ENCODE peak calls at places on chromosomes 11 and 22, in five cellular contexts. K is AG09309, U is fibroblast of lung, C is tibial nerve, N is ovary. O is an unnamed sample.

GRCh38 chr22:28231423-28231822 is 312.4 kb upstream of the PITPNB start:
- DNase-seq in K (no peak), U (peak; percentile 83), C (no peak), N (no peak), O (peak; percentile 53)

GRCh38 chr11:69369945-69370344 is 76.0 kb downstream of the MYEOV start:
- DNase-seq in K (no peak), U (no peak), C (no peak), N (no peak), O (no peak)

GRCh38 chr11:65321828-65322495 is 7.3 kb downstream of the CDC42EP2 start:
- DNase-seq in K (no peak), U (no peak), C (peak; percentile 38), N (no peak), O (no peak)

GRCh38 chr11:14119357-14119756 is 156.8 kb downstream of the SPON1 start:
- DNase-seq in K (no peak), U (no peak), C (no peak), N (no peak), O (no peak)

GRCh38 chr11:59174664-59175033 is 2.7 kb downstream of the DTX4 start:
- DNase-seq in K (peak; percentile 40), U (peak; percentile 39), C (no peak), N (peak; percentile 36), O (peak; percentile 55)

GRCh38 chr11:69121621-69122336 is 34.0 kb upstream of the SMIM38 start:
- DNase-seq in K (no peak), U (no peak), C (no peak), N (peak; percentile 11), O (no peak)

GRCh38 chr11:126282742-126283591 is at the start of gene TIRAP:
- DNase-seq in K (no peak), U (peak; percentile 61), C (peak; percentile 45), N (peak; percentile 79), O (peak; percentile 52)

GRCh38 chr22:19129871-19130270 is 1.2 kb upstream of the TSSK2 start:
- DNase-seq in K (no peak), U (no peak), C (no peak), N (no peak), O (no peak)

GRCh38 chr22:25360411-25360810 is 141.0 kb downstream of the CRYBB2 start:
- DNase-seq in K (no peak), U (no peak), C (no peak), N (peak; percentile 8), O (no peak)

GRCh38 chr11:74325649-74326645 is 14.5 kb upstream of the P4HA3 start:
- DNase-seq in K (peak; percentile 86), U (peak; percentile 93), C (peak; percentile 50), N (peak; percentile 74), O (peak; percentile 82)

GRCh38 chr11:124793466-124794278 is 6.5 kb downstream of the MSANTD2 start:
- DNase-seq in K (no peak), U (peak; percentile 35), C (no peak), N (no peak), O (peak; percentile 58)

GRCh38 chr11:72308226-72309073 is 64.5 kb upstream of the PHOX2A start:
- DNase-seq in K (peak; percentile 48), U (peak; percentile 97), C (no peak), N (no peak), O (peak; percentile 93)

GRCh38 chr11:19953909-19954308 is 206.4 kb downstream of the DBX1 start:
- DNase-seq in K (peak; percentile 79), U (peak; percentile 94), C (no peak), N (no peak), O (peak; percentile 73)

GRCh38 chr11:68480193-68480592 is 19.6 kb downstream of the PPP6R3 start:
- DNase-seq in K (no peak), U (no peak), C (no peak), N (no peak), O (no peak)

GRCh38 chr22:38153821-38154562 is 27.6 kb downstream of the PLA2G6 start:
- DNase-seq in K (no peak), U (no peak), C (no peak), N (peak; percentile 7), O (no peak)

GRCh38 chr22:32217465-32217864 is 12.6 kb upstream of the RFPL2 start:
- DNase-seq in K (no peak), U (no peak), C (no peak), N (no peak), O (no peak)

GRCh38 chr11:46237248-46238077 is 40.0 kb upstream of the CREB3L1 start:
- DNase-seq in K (peak; percentile 52), U (peak; percentile 91), C (peak; percentile 19), N (peak; percentile 75), O (peak; percentile 86)

GRCh38 chr11:65500262-65501004 is 1.6 kb downstream of the MALAT1 start:
- DNase-seq in K (no peak), U (peak; percentile 41), C (no peak), N (peak; percentile 66), O (peak; percentile 58)

GRCh38 chr22:31881198-31881597 is 63.1 kb upstream of the YWHAH start:
- DNase-seq in K (no peak), U (no peak), C (no peak), N (no peak), O (no peak)

GRCh38 chr22:43171607-43172006 is 15.3 kb downstream of the TTLL12 start:
- DNase-seq in K (no peak), U (no peak), C (no peak), N (no peak), O (no peak)

GRCh38 chr11:117094776-117095175 is 3.5 kb downstream of the SIK3 start:
- DNase-seq in K (no peak), U (peak; percentile 81), C (no peak), N (no peak), O (no peak)

GRCh38 chr11:76587810-76588454 is 82.6 kb downstream of the LRRC32 start:
- DNase-seq in K (no peak), U (no peak), C (no peak), N (no peak), O (peak; percentile 60)

GRCh38 chr11:95494856-95495255 is 263.9 kb upstream of the SESN3 start:
- DNase-seq in K (no peak), U (no peak), C (no peak), N (no peak), O (no peak)

GRCh38 chr11:106551744-106552671 is 466.3 kb downstream of the GUCY1A2 start:
- DNase-seq in K (no peak), U (no peak), C (no peak), N (no peak), O (no peak)

GRCh38 chr11:13834463-13834862 is 128.1 kb upstream of the SPON1 start:
- DNase-seq in K (no peak), U (no peak), C (no peak), N (no peak), O (no peak)

GRCh38 chr11:62842171-62842717 is 2.9 kb upstream of the WDR74 start:
- DNase-seq in K (no peak), U (peak; percentile 27), C (no peak), N (peak; percentile 65), O (peak; percentile 43)

GRCh38 chr11:61293869-61294716 is 1.0 kb downstream of the VWCE start:
- DNase-seq in K (no peak), U (peak; percentile 35), C (peak; percentile 28), N (peak; percentile 88), O (peak; percentile 40)

GRCh38 chr11:105884436-105884835 is 137.6 kb downstream of the MSANTD4 start:
- DNase-seq in K (no peak), U (no peak), C (no peak), N (no peak), O (no peak)

GRCh38 chr11:37512156-37512780 is 914.2 kb upstream of the RAG2 start:
- DNase-seq in K (no peak), U (no peak), C (no peak), N (no peak), O (no peak)

GRCh38 chr11:1918436-1919315 is 827 bp upstream of the TNNT3 start:
- DNase-seq in K (no peak), U (no peak), C (no peak), N (no peak), O (no peak)

GRCh38 chr11:41206388-41206787 is 253.1 kb downstream of the LRRC4C start:
- DNase-seq in K (no peak), U (no peak), C (no peak), N (no peak), O (no peak)

GRCh38 chr11:41201156-41201555 is 258.3 kb downstream of the LRRC4C start:
- DNase-seq in K (no peak), U (peak; percentile 36), C (no peak), N (no peak), O (peak; percentile 4)
- TF ChIP-seq CTCF in K (no peak), U (no peak), C (no peak), N (no peak), O (peak; percentile 33)

DNA sequence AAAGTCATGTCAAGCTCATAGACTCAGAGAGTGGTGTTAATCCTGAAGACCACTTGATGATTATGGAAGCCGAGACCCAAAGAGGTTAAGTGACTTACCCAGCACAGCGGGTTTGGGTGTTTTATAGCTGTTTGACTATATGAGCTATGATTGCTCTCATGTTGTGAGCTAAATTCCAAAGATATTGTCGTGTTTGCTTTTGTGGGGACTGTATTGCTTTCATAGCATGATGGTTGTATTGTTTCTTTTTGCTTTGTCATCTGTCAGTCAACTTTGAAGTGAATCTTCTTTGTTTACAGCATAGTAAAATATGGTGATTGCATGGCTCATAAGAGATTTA is 23.7 kb downstream of the NF2 start:
- DNase-seq in K (no peak), U (no peak), C (no peak), N (no peak), O (no peak)
- H3K4me3 ChIP-seq in K (no peak overlapping the region), U (no peak overlapping the region), C (no peak overlapping the region), N (no peak overlapping the region), O (no peak overlapping the region)

GRCh38 chr11:108027057-108027456 is 18.4 kb downstream of the CUL5 start:
- DNase-seq in K (no peak), U (no peak), C (no peak), N (no peak), O (no peak)
- TF ChIP-seq CTCF in K (no peak), U (no peak), C (no peak), N (no peak), O (peak; percentile 15)

DNA sequence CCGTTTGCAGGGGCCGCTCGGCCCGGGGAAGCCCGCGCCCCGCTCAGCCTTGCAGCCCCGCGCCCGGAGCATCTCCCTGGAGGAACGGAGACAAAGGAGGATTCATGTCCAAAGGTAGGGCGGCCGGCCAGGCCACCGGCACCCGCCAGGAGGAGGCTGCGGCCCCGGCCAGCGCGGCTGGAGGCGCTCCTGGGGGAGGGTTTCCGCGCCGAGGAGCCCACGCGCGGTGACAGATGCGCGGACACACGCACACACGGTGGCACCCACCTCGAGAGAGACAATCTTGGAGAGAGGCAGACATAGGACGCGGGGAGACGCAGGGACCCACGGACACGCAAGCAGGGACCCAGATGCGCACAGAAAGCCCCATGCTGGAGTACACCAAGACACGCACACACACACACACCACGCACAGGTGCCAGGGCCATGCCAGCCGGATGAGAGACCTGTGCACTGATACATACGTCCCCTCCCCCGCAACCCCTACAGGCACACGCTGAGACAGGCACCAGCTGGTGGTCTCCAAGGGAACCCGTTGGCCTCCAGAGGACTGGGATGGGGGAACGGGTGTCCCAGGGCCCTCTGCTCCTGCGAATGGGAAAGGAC is 7.8 kb downstream of the SEPTIN3 start:
- DNase-seq in K (no peak), U (no peak), C (no peak), N (no peak), O (no peak)
- H3K4me3 ChIP-seq in K (no peak overlapping the region), U (no peak overlapping the region), C (peak overlapping the region; percentile 61), N (peak overlapping the region; percentile 12), O (peak overlapping the region; percentile 23)

GRCh38 chr11:11010624-11011127 is 152.8 kb upstream of the ZBED5 start:
- DNase-seq in K (no peak), U (peak; percentile 23), C (no peak), N (no peak), O (peak; percentile 14)
- TF ChIP-seq CTCF in K (peak; percentile 44), U (peak; percentile 21), C (peak; percentile 28), N (no peak), O (peak; percentile 43)

GRCh38 chr11:56841210-56841810 is 92.8 kb upstream of the OR9G4 start:
- DNase-seq in K (peak; percentile 29), U (peak; percentile 36), C (no peak), N (peak; percentile 25), O (peak; percentile 56)
- H3K4me3 ChIP-seq in K (no peak overlapping the region), U (no peak overlapping the region), C (no peak overlapping the region), N (no peak overlapping the region), O (no peak overlapping the region)

GRCh38 chr11:17719940-17720795 is 797 bp downstream of the MYOD1 start:
- DNase-seq in K (no peak), U (peak; percentile 38), C (no peak), N (no peak), O (peak; percentile 14)
- TF ChIP-seq CTCF in K (no peak), U (no peak), C (no peak), N (no peak), O (no peak)